ENCODE peak calls at places on chromosomes 6 and 20, in six cellular contexts. J is bronchial epithelial cell, P is H7, M is left ventricle myocardium inferior, E is lower lobe of right lung, F is kidney. Y is an unnamed sample.

GRCh38 chr6:140480852-140481251 is 1106.4 kb upstream of the CITED2 start:
- DNase-seq in P (no peak), F (no peak), M (peak; percentile 16), J (peak; percentile 6), E (no peak), Y (no peak)

GRCh38 chr20:32792316-32792715 is 27.4 kb upstream of the MAPRE1 start:
- DNase-seq in M (no peak), F (no peak), E (no peak), J (no peak), P (peak; percentile 73), Y (no peak)

GRCh38 chr6:53246924-53247323 is 98.3 kb upstream of the GCM1 start:
- DNase-seq in J (no peak), P (no peak), F (no peak), M (no peak), E (no peak), Y (no peak)

GRCh38 chr6:141482773-141483172 is 650.0 kb upstream of the GJE1 start:
- DNase-seq in E (no peak), F (no peak), P (no peak), M (no peak), J (no peak), Y (no peak)

GRCh38 chr6:3848380-3848779 is 793 bp upstream of the FAM50B start:
- DNase-seq in E (no peak), J (peak; percentile 80), M (no peak), P (no peak), F (no peak), Y (no peak)

GRCh38 chr6:82072113-82072512 is 175.4 kb downstream of the IBTK start:
- DNase-seq in E (no peak), F (no peak), M (no peak), P (no peak), J (peak; percentile 28), Y (no peak)

GRCh38 chr6:17389274-17389847 is 4.0 kb upstream of the CAP2 start:
- DNase-seq in P (no peak), J (peak; percentile 93), M (no peak), F (no peak), E (no peak), Y (no peak)

GRCh38 chr6:11413112-11413687 is 124.3 kb upstream of the TMEM170B start:
- DNase-seq in E (no peak), M (no peak), F (no peak), J (no peak), P (no peak), Y (no peak)

GRCh38 chr6:152240436-152240835 is 396.7 kb downstream of the SYNE1 start:
- DNase-seq in E (no peak), M (no peak), J (no peak), P (no peak), F (no peak), Y (no peak)

GRCh38 chr6:39377530-39377929 is 55.0 kb upstream of the KCNK16 start:
- DNase-seq in P (peak; percentile 73), F (no peak), J (peak; percentile 49), E (no peak), M (peak; percentile 28), Y (no peak)

GRCh38 chr20:41408986-41409385 is 42.4 kb upstream of the EMILIN3 start:
- DNase-seq in F (no peak), E (no peak), M (no peak), P (no peak), J (no peak), Y (no peak)

GRCh38 chr20:3894796-3895195 is 5.6 kb downstream of the PANK2 start:
- DNase-seq in P (no peak), M (no peak), F (no peak), J (no peak), E (no peak), Y (no peak)
- H3K36me3 ChIP-seq in P (peaks cover 3% of the 10 kb centered on the region), M (no peaks in the 10 kb centered on the region), F (no peaks in the 10 kb centered on the region), J (peaks cover 2% of the 10 kb centered on the region), E (no peaks in the 10 kb centered on the region), Y (no peaks in the 10 kb centered on the region)

DNA sequence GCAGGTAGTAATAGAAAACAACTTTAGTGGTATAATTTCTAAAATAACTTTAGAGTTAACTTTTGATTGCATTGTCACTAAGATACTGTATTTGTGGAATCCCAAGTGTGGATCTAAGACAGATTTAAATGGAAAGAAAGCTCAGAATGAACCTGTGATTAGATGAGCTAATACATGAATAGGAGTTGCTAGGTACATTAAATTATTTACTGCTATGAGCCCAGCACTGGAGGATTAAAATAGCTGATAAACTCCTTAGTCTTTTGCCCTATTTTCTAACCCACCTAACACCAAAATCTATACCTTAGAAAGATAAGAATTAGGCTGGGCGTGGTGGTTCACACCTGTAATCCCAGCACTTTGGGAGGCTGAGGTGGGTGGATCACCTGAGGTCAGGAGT is 10.8 kb downstream of the SNRPC start:
- DNase-seq in J (no peak), M (no peak), P (no peak), E (no peak), F (no peak), Y (no peak)
- H3K36me3 ChIP-seq in J (peaks cover 11% of the 10 kb centered on the region), M (peaks cover 99% of the 10 kb centered on the region), P (peaks cover 19% of the 10 kb centered on the region), E (peaks cover 99% of the 10 kb centered on the region), F (peaks cover 15% of the 10 kb centered on the region), Y (peaks cover 5% of the 10 kb centered on the region)

GRCh38 chr20:8777866-8778265 is 291.0 kb upstream of the PLCB4 start:
- DNase-seq in M (no peak), F (no peak), J (no peak), P (no peak), E (no peak), Y (no peak)

GRCh38 chr20:8780926-8781325 is 288.0 kb upstream of the PLCB4 start:
- DNase-seq in F (no peak), M (no peak), E (no peak), P (no peak), J (no peak), Y (no peak)

GRCh38 chr20:8774412-8774811 is 294.5 kb upstream of the PLCB4 start:
- DNase-seq in P (no peak), M (no peak), J (peak; percentile 8), E (no peak), F (no peak), Y (no peak)

GRCh38 chr20:8782804-8783203 is 286.1 kb upstream of the PLCB4 start:
- DNase-seq in E (no peak), F (no peak), J (no peak), P (no peak), M (no peak), Y (no peak)

DNA sequence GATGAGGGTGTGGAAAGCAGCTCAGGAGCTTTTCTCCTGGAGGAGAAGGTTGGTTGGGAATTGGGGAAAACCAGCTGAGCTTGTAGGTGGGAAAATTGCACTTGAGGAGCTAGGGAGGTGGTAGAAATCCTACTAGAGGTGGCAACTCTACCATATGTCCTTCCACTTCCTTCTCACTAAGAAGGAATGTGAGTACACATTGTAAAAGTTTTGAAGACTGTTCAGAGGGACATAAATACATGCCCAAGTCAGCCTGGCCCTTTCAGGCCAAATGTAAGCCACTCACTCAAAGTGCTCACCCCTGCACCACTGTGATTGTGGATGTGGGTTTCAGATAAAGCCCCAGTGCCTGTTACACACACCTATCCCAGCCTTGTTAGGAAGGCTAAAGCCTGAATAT is 290.5 kb upstream of the PLCB4 start:
- DNase-seq in E (no peak), P (no peak), J (no peak), F (no peak), M (no peak), Y (no peak)
- H3K36me3 ChIP-seq in E (no peaks in the 10 kb centered on the region), P (no peaks in the 10 kb centered on the region), J (no peaks in the 10 kb centered on the region), F (no peaks in the 10 kb centered on the region), M (peaks cover 6% of the 10 kb centered on the region), Y (no peaks in the 10 kb centered on the region)

GRCh38 chr20:10649817-10650200 is 24.0 kb downstream of the JAG1 start:
- DNase-seq in J (no peak), E (no peak), F (no peak), M (no peak), P (no peak), Y (no peak)
- H3K36me3 ChIP-seq in J (peaks cover 67% of the 10 kb centered on the region), E (peaks cover 84% of the 10 kb centered on the region), F (peaks cover 25% of the 10 kb centered on the region), M (peaks cover 80% of the 10 kb centered on the region), P (peaks cover 33% of the 10 kb centered on the region), Y (peaks cover 10% of the 10 kb centered on the region)

GRCh38 chr20:36591281-36591680 is 14.3 kb upstream of the RAB5IF start:
- DNase-seq in M (no peak), E (no peak), F (no peak), J (no peak), P (no peak), Y (no peak)
- H3K36me3 ChIP-seq in M (peaks cover 19% of the 10 kb centered on the region), E (peaks cover 14% of the 10 kb centered on the region), F (no peaks in the 10 kb centered on the region), J (peaks cover 2% of the 10 kb centered on the region), P (peaks cover 19% of the 10 kb centered on the region), Y (no peaks in the 10 kb centered on the region)

GRCh38 chr6:127317275-127318128 is 25.9 kb downstream of the ECHDC1 start:
- DNase-seq in M (no peak), J (no peak), F (no peak), E (no peak), P (no peak), Y (no peak)
- H3K36me3 ChIP-seq in M (peaks cover 32% of the 10 kb centered on the region), J (peaks cover 4% of the 10 kb centered on the region), F (peaks cover 4% of the 10 kb centered on the region), E (peaks cover 56% of the 10 kb centered on the region), P (peaks cover 3% of the 10 kb centered on the region), Y (no peaks in the 10 kb centered on the region)

DNA sequence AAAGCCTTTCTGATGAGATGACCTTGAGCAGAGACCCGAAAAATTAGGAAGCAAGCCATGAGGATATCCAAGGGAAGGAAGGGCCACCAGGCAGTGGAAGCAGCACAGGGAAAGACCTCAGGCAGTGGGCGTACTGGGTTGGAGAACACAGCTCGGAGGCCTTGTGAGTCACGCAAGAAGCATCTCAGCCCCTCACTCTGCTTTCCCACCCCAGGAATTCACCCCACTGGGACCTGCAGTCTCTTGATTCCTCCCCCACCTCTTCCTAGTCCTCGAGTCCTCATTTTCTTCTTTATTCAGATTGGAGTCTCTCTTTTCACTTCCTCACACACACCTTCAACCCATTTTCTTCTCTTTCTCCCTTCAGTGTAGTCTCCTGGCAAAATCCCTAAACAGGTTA is 27.0 kb downstream of the RPRD1B start:
- DNase-seq in P (no peak), J (no peak), F (no peak), M (no peak), E (no peak), Y (no peak)
- H3K36me3 ChIP-seq in P (peaks cover 28% of the 10 kb centered on the region), J (peaks cover 14% of the 10 kb centered on the region), F (peaks cover 30% of the 10 kb centered on the region), M (peaks cover 79% of the 10 kb centered on the region), E (peaks cover 78% of the 10 kb centered on the region), Y (no peaks in the 10 kb centered on the region)

Y was measured in aorta.